ENCODE peak calls at places on chromosomes 11 and 22, in four cellular contexts. K is spleen; B is CD8-positive, alpha-beta memory T cell; O is fibroblast of mammary gland. A is an unnamed sample.

GRCh38 chr11:131242616-131243015 is 127.8 kb upstream of the NTM start:
- DNase-seq in K (no peak), B (no peak), O (no peak), A (no peak)

GRCh38 chr11:19323502-19323901 is 82.8 kb upstream of the E2F8 start:
- DNase-seq in K (no peak), B (no peak), O (peak; percentile 25), A (peak; percentile 14)

GRCh38 chr11:114783805-114784204 is 105.5 kb downstream of the NXPE2 start:
- DNase-seq in K (no peak), B (no peak), O (no peak), A (no peak)

GRCh38 chr22:35987487-35987886 is 41.1 kb downstream of the RBFOX2 start:
- DNase-seq in K (no peak), B (no peak), O (peak; percentile 85), A (peak; percentile 59)

GRCh38 chr22:19974233-19974861 is 32.7 kb upstream of the TXNRD2 start:
- DNase-seq in K (no peak), B (no peak), O (peak; percentile 43), A (no peak)

GRCh38 chr11:16070573-16070972 is 285.8 kb downstream of the SOX6 start:
- DNase-seq in K (no peak), B (no peak), O (no peak), A (no peak)

GRCh38 chr22:22800716-22801115 is 86.9 kb upstream of the IGLL5 start:
- DNase-seq in K (no peak), B (no peak), O (peak; percentile 57), A (peak; percentile 5)

GRCh38 chr11:104772806-104773241 is 125.4 kb downstream of the CASP12 start:
- DNase-seq in K (no peak), B (no peak), O (peak; percentile 96), A (peak; percentile 96)

GRCh38 chr11:67572747-67573419 is 10.7 kb upstream of the GSTP1 start:
- DNase-seq in K (peak; percentile 78), B (no peak), O (peak; percentile 50), A (peak; percentile 76)

GRCh38 chr11:95698939-95699562 is 90.5 kb downstream of the FAM76B start:
- DNase-seq in K (no peak), B (no peak), O (peak; percentile 60), A (peak; percentile 48)

GRCh38 chr22:22578702-22579424 is 19.8 kb upstream of the PRAME start:
- DNase-seq in K (no peak), B (no peak), O (peak; percentile 82), A (peak; percentile 33)

GRCh38 chr11:1695548-1696108 is 1.4 kb upstream of the KRTAP5-6 start:
- DNase-seq in K (peak; percentile 32), B (no peak), O (no peak), A (no peak)

GRCh38 chr11:1692708-1693326 is 4.2 kb upstream of the KRTAP5-6 start:
- DNase-seq in K (no peak), B (no peak), O (no peak), A (no peak)

GRCh38 chr11:1694846-1695547 is 2.0 kb upstream of the KRTAP5-6 start:
- DNase-seq in K (peak; percentile 59), B (no peak), O (no peak), A (no peak)

GRCh38 chr11:1693327-1694063 is 3.5 kb upstream of the KRTAP5-6 start:
- DNase-seq in K (peak; percentile 94), B (peak; percentile 77), O (peak; percentile 44), A (peak; percentile 44)

GRCh38 chr11:1694064-1694845 is 2.7 kb upstream of the KRTAP5-6 start:
- DNase-seq in K (peak; percentile 98), B (peak; percentile 82), O (peak; percentile 62), A (peak; percentile 58)
- H3K4me3 ChIP-seq in K (peak overlapping the region; percentile 7), B (no peak overlapping the region), O (no peak overlapping the region), A (no peak overlapping the region)

GRCh38 chr22:40684728-40685127 is 5.4 kb downstream of the MCHR1 start:
- DNase-seq in K (no peak), B (peak; percentile 47), O (no peak), A (no peak)
- H3K4me3 ChIP-seq in K (no peak overlapping the region), B (peak overlapping the region; percentile 54), O (no peak overlapping the region), A (no peak overlapping the region)

GRCh38 chr22:44519895-44520294 is 21.9 kb upstream of the RTL6 start:
- DNase-seq in K (no peak), B (no peak), O (no peak), A (no peak)
- H3K4me3 ChIP-seq in K (no peak overlapping the region), B (no peak overlapping the region), O (no peak overlapping the region), A (no peak overlapping the region)

DNA sequence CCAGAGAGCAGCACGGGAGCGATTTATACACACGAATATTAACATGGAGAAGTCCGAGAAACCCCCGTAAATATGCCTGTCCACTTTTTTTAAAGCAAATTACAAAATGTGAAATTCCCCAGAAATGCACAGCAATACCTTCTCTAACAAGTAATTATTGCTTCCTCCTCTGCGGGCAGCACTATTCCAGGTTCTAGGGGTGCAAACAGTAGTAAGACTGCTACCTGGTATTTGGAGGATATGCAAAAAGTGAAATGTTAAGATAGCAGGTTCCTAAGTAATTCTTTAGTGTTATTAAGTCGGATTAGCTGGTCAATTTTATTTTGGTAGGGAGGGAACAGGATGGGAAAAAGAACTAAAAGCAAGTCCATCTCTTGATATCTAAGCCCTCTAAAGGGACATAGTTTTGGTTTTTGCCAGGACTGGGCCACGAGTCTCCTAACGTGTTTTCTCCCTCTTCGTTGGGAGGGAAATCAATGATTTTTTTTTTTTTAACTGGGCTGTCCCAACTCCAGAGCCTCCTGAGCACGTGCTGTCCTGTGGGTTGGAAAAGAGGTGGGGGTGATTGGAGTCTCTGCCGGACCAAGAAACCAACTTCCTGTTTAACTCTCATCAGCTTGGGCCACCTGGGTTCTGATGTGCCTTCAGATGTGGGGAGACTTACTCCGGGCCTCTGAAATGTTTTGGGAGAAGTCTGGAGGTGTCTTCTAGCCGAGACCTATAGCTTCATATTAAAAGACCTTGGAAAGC is 1.7 kb upstream of the XBP1 start:
- DNase-seq in K (no peak), B (no peak), O (peak; percentile 42), A (no peak)
- H3K4me3 ChIP-seq in K (peak overlapping the region; percentile 84), B (peak overlapping the region; percentile 48), O (no peak overlapping the region), A (no peak overlapping the region)

GRCh38 chr22:42299586-42300285 is 29.3 kb upstream of the TCF20 start:
- DNase-seq in K (peak; percentile 84), B (peak; percentile 71), O (no peak), A (no peak)
- H3K4me3 ChIP-seq in K (peak overlapping the region; percentile 17), B (peak overlapping the region; percentile 58), O (no peak overlapping the region), A (no peak overlapping the region)

GRCh38 chr22:17472886-17473285 is 90.4 kb upstream of the SLC25A18 start:
- DNase-seq in K (no peak), B (no peak), O (no peak), A (no peak)
- H3K4me3 ChIP-seq in K (no peak overlapping the region), B (no peak overlapping the region), O (no peak overlapping the region), A (no peak overlapping the region)

DNA sequence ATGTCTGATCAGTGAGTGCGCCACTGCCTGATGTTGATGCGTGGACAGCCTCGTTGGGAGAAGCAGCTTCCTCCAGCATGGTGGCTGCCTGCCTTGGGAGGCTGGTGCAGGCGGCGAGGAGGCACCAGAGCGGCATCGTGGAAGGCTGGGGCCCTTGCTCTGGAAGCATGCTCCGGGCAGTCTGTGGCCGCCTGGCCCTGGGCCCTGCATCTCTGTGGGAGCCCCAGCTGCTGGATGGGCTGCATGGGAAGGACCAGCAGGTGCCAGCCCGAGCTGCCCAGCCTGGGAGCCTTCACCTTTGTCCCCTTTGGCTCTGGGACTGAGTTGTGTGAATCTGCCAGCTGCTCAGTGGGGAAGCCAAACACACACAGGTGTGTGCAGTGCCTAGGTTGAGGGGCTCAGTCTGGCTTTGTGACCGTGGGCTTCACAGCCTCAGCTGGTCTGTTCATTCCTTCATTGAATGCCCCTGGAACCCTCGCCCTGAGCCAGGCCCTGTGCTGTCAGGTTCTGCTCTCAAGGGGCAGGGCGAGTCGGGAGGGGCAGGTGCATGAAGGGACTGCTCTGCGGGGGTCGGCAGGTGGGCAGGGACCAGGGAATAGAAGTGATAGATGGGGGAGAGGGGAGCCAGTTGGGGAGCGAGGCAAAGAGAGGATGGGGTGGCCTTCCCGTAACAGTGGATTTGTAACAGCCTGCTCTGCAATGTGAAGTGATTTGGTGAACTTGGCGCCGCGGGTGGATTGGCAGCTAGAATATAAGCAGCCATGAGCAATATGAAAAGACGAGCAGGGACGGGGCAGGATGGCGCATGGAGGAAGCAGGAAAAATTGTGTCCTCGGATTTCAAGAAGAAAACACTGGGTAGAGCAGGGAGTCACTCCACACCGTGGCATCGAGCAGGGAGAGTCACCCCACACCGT is 354.2 kb downstream of the TBC1D22A start:
- DNase-seq in K (no peak), B (no peak), O (no peak), A (no peak)
- H3K4me3 ChIP-seq in K (no peak overlapping the region), B (no peak overlapping the region), O (no peak overlapping the region), A (no peak overlapping the region)

GRCh38 chr11:58573451-58574104 is 2.1 kb downstream of the LPXN start:
- DNase-seq in K (no peak), B (peak; percentile 64), O (peak; percentile 91), A (peak; percentile 93)
- H3K4me3 ChIP-seq in K (peak overlapping the region; percentile 45), B (peak overlapping the region; percentile 83), O (peak overlapping the region; percentile 31), A (peak overlapping the region; percentile 33)

GRCh38 chr22:27918351-27919221 is 470 bp downstream of the PITPNB start:
- DNase-seq in K (no peak), B (peak; percentile 61), O (peak; percentile 48), A (peak; percentile 18)

GRCh38 chr22:27919943-27920755 is 1.1 kb upstream of the PITPNB start:
- DNase-seq in K (no peak), B (no peak), O (peak; percentile 86), A (peak; percentile 75)

GRCh38 chr22:27925331-27925730 is 6.3 kb upstream of the PITPNB start:
- DNase-seq in K (no peak), B (no peak), O (no peak), A (no peak)

DNA sequence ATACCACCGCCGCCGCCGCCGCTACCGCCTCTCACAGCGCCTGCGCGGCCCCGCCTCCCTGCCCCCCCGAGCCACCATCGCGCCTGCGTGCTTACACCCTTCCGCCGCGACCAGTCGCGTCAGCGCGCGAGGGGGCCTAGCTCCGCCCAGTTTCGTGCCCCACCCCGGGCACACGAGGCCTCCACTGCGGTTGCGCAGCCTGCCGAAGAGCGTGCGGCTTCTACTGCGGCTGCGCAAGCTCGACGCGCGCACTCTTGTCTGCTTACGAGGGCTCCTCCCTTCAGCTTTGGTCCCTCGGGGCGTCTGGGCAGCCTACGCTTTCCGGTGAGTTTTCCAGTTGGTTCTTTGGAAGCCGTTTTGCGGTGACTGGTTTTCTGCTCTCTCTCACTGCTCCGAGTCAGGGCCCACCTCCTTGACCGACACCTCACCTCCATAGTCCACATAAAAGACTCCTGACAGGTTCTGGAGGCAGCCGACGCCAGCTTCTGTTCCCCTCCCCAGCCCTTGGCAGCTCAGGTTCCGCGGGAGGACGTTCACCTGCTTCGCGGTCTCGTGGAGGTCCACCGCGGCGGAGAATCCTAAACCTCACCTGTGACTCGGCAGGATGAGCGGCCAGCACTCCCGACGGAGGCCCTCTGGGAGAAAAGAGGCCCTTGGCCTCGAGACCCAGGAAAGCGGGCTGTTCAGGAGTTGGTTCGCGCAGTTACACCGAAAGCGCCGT is at the start of gene PITPNB:
- DNase-seq in K (peak; percentile 100), B (peak; percentile 99), O (peak; percentile 98), A (peak; percentile 100)
- H3K4me3 ChIP-seq in K (peak within 1 kb of the TSS; percentile 79), B (peak within 1 kb of the TSS; percentile 70), O (peak within 1 kb of the TSS; percentile 84), A (peak within 1 kb of the TSS; percentile 85)

GRCh38 chr11:117180661-117181585 is 2.4 kb downstream of the SIDT2 start:
- DNase-seq in K (peak; percentile 91), B (peak; percentile 69), O (peak; percentile 82), A (peak; percentile 59)

GRCh38 chr11:117182551-117182935 is 4.0 kb downstream of the SIDT2 start:
- DNase-seq in K (no peak), B (peak; percentile 25), O (no peak), A (no peak)

GRCh38 chr11:117183724-117184349 is 5.3 kb downstream of the SIDT2 start:
- DNase-seq in K (no peak), B (peak; percentile 30), O (no peak), A (no peak)

GRCh38 chr11:117180020-117180419 is 1.5 kb downstream of the SIDT2 start:
- DNase-seq in K (no peak), B (no peak), O (no peak), A (no peak)

GRCh38 chr11:117181586-117182550 is 3.3 kb downstream of the SIDT2 start:
- DNase-seq in K (no peak), B (peak; percentile 17), O (no peak), A (no peak)
- H3K4me3 ChIP-seq in K (no peak overlapping the region), B (no peak overlapping the region), O (no peak overlapping the region), A (no peak overlapping the region)